ENCODE peak calls at places on chromosomes 4 and X, in four cellular contexts. L is psoas muscle; Y is CD8-positive, alpha-beta memory T cell; D is Karpas-422. X is an unnamed sample.

GRCh38 chr4:16897991-16898827 is at the start of gene LDB2:
- DNase-seq in L (peak; percentile 39), Y (no peak), D (no peak), X (peak; percentile 80)

GRCh38 chr4:28759064-28759463 is 1898.4 kb downstream of the STIM2 start:
- DNase-seq in L (no peak), Y (no peak), D (no peak), X (no peak)

GRCh38 chrX:318739-319578 is at the start of gene GTPBP6:
- DNase-seq in L (peak; percentile 100), Y (peak; percentile 99), D (peak; percentile 100), X (peak; percentile 100)

GRCh38 chr4:48436318-48436717 is 46.8 kb upstream of the SLC10A4 start:
- DNase-seq in L (no peak), Y (no peak), D (no peak), X (no peak)

GRCh38 chrX:2848806-2849420 is 20.2 kb downstream of the GYG2 start:
- DNase-seq in L (no peak), Y (no peak), D (no peak), X (no peak)

GRCh38 chr4:47690611-47691010 is 147.3 kb downstream of the CORIN start:
- DNase-seq in L (no peak), Y (no peak), D (no peak), X (no peak)

GRCh38 chr4:53023640-53024299 is 161.7 kb downstream of the RASL11B start:
- DNase-seq in L (no peak), Y (no peak), D (no peak), X (no peak)

GRCh38 chrX:44306336-44306735 is 37.1 kb downstream of the EFHC2 start:
- DNase-seq in L (no peak), Y (no peak), D (no peak), X (no peak)

GRCh38 chrX:110791206-110791605 is 4.4 kb downstream of the CHRDL1 start:
- DNase-seq in L (no peak), Y (no peak), D (no peak), X (no peak)

GRCh38 chr4:97432551-97432950 is 710.7 kb downstream of the STPG2 start:
- DNase-seq in L (no peak), Y (no peak), D (no peak), X (no peak)

GRCh38 chr4:125316391-125316780 is 1.6 kb downstream of the FAT4 start:
- DNase-seq in L (peak; percentile 35), Y (no peak), D (no peak), X (peak; percentile 62)

GRCh38 chrX:55486736-55487135 is 2.9 kb downstream of the USP51 start:
- DNase-seq in L (no peak), Y (no peak), D (no peak), X (no peak)

GRCh38 chrX:41491267-41492004 is 44.3 kb downstream of the NYX start:
- DNase-seq in L (peak; percentile 21), Y (no peak), D (no peak), X (no peak)

GRCh38 chr4:73439991-73440390 is 4.0 kb downstream of the AFP start:
- DNase-seq in L (no peak), Y (no peak), D (no peak), X (no peak)

GRCh38 chr4:54473077-54473545 is 184.6 kb upstream of the KIT start:
- DNase-seq in L (no peak), Y (no peak), D (no peak), X (no peak)

GRCh38 chr4:86950835-86951525 is 16.2 kb downstream of the AFF1 start:
- DNase-seq in L (no peak), Y (no peak), D (no peak), X (no peak)

GRCh38 chrX:79336869-79337815 is 30.0 kb downstream of the ITM2A start:
- DNase-seq in L (no peak), Y (peak; percentile 17), D (no peak), X (no peak)

GRCh38 chr4:151319490-151319889 is 5.9 kb downstream of the SH3D19 start:
- DNase-seq in L (no peak), Y (no peak), D (peak; percentile 19), X (no peak)

GRCh38 chr4:54213812-54214211 is 15.3 kb upstream of the PDGFRA start:
- DNase-seq in L (no peak), Y (no peak), D (no peak), X (no peak)

GRCh38 chrX:43481601-43482000 is 174.5 kb upstream of the MAOA start:
- DNase-seq in L (no peak), Y (no peak), D (no peak), X (no peak)

GRCh38 chrX:25003066-25003849 is 12.5 kb downstream of the ARX start:
- DNase-seq in L (no peak), Y (no peak), D (no peak), X (no peak)

GRCh38 chrX:135985123-135985973 is at the start of gene SLC9A6:
- DNase-seq in L (peak; percentile 73), Y (peak; percentile 64), D (peak; percentile 84), X (peak; percentile 82)

GRCh38 chrX:96791559-96791958 is 92.1 kb upstream of the RPA4 start:
- DNase-seq in L (no peak), Y (no peak), D (no peak), X (no peak)

GRCh38 chrX:47523713-47524166 is 37.3 kb upstream of the ARAF start:
- DNase-seq in L (no peak), Y (no peak), D (no peak), X (no peak)

GRCh38 chrX:42616981-42617380 is 161.0 kb downstream of the PPP1R2C start:
- DNase-seq in L (no peak), Y (no peak), D (no peak), X (no peak)

GRCh38 chr4:140944539-140944938 is 188.4 kb upstream of the TBC1D9 start:
- DNase-seq in L (no peak), Y (no peak), D (no peak), X (no peak)

GRCh38 chrX:96721398-96721797 is 36.8 kb downstream of the DIAPH2 start:
- DNase-seq in L (no peak), Y (no peak), D (no peak), X (no peak)

GRCh38 chrX:34631826-34632225 is 25.3 kb downstream of the TMEM47 start:
- DNase-seq in L (no peak), Y (no peak), D (no peak), X (no peak)

GRCh38 chr4:137390707-137391106 is 141.6 kb downstream of the PCDH18 start:
- DNase-seq in L (no peak), Y (no peak), D (no peak), X (no peak)

DNA sequence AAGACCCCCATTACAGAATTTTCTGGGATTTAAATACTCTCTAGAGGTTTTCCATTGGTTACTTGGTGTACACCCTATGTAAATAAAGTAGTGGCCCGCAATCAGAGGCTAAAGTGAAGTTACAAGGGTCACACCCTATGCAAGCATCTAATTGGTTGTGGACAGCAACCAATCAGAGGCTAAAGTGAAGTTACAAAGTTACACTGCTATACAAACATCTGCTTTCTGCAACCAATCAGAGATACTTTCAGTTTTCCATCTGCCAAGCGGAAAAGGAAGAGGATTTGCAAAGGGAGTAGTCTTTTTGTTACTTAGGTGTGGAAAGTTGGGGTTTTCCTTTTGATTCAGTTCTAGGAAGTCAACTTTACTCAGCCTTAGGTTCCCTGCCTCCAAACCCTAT is 2.0 kb upstream of the ATRX start:
- DNase-seq in L (no peak), Y (peak; percentile 59), D (no peak), X (no peak)
- H3K4me3 ChIP-seq in L (peak overlapping the region; percentile 20), Y (peak overlapping the region; percentile 65), D (no peak overlapping the region), X (no peak overlapping the region)

DNA sequence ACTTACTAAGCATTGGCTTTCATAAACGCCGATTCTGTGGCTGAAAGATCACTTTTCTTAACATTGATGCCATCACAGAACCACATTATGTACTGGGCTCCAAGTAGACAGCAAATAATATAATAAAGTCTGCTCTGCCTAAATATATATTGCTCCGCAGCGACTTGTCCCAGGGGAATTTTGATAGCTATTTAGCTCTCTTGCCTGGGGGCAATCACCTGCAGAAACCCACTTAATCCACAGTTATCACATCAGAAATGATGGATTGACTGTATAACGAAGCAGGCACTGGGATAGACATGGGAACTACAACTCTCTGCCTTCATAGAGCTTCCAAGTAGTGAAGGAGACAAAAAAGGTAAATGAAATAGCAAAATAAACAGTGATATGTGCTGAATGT is 48.0 kb upstream of the MYOZ2 start:
- DNase-seq in L (no peak), Y (no peak), D (no peak), X (no peak)
- H3K27ac ChIP-seq in L (no peak overlapping the region), Y (no peak overlapping the region), D (no peak overlapping the region), X (no peak overlapping the region)

GRCh38 chr4:70829015-70829414 is 10.7 kb downstream of the GRSF1 start:
- DNase-seq in L (no peak), Y (no peak), D (no peak), X (no peak)

GRCh38 chr4:70830054-70830453 is 9.6 kb downstream of the GRSF1 start:
- DNase-seq in L (no peak), Y (no peak), D (no peak), X (no peak)

GRCh38 chr4:70833701-70834100 is 6.0 kb downstream of the GRSF1 start:
- DNase-seq in L (no peak), Y (no peak), D (no peak), X (no peak)

GRCh38 chr4:70831293-70831692 is 8.4 kb downstream of the GRSF1 start:
- DNase-seq in L (no peak), Y (no peak), D (no peak), X (no peak)

DNA sequence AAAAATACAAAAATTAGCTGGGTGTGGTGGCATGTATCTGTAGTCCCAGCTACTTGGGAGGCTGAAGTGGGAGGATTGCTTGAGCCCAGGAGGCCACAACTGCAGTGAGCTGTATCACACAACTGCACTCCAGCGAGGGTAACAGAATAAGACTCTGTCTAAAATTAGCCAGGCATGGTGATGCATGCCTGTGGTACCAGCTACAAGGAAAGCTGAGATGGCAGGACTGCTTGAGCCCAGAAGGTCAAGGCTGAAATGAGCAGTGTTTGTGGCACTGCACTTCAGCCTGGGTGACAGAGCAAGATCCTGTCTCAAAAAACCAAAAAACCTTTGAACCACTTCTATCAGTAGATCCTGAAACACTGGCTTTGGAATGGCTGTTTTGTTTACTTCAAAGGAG is 10.2 kb downstream of the GRSF1 start:
- DNase-seq in L (no peak), Y (no peak), D (no peak), X (no peak)
- H3K36me3 ChIP-seq in L (peaks cover 20% of the 10 kb centered on the region), Y (peaks cover 40% of the 10 kb centered on the region), D (peaks cover 52% of the 10 kb centered on the region), X (peaks cover 6% of the 10 kb centered on the region)

DNA sequence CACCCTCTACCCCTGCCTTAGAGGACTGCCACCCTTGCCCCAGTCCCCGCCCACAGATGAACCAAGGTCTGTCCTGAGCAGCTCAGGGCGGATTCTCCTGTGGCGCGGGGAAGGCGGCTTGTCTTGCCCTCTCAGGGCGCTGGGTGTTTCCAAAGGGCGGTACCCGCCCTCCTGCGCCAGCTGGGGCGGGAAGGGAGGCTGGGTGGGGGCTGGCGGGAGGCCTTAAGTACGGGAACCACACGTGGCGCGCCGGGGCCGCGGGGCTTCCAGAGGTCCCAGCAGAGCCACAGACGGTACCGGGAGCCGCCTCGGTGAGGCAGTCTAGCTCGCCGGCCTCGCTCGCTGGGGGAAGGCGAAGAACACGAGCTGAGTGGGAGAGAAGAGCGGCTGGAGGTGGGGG is 361.1 kb downstream of the MID1IP1 start:
- DNase-seq in L (peak; percentile 33), Y (peak; percentile 24), D (no peak), X (peak; percentile 79)
- H3K4me3 ChIP-seq in L (peak overlapping the region; percentile 22), Y (no peak overlapping the region), D (no peak overlapping the region), X (no peak overlapping the region)

GRCh38 chr4:8273450-8273849 is 3.9 kb downstream of the HTRA3 start:
- DNase-seq in L (no peak), Y (no peak), D (no peak), X (no peak)

GRCh38 chr4:8272472-8273428 is 3.2 kb downstream of the HTRA3 start:
- DNase-seq in L (no peak), Y (no peak), D (no peak), X (no peak)

GRCh38 chr4:8270912-8271815 is 1.6 kb downstream of the HTRA3 start:
- DNase-seq in L (no peak), Y (no peak), D (no peak), X (no peak)

GRCh38 chr4:8270418-8270771 is 841 bp downstream of the HTRA3 start:
- DNase-seq in L (no peak), Y (no peak), D (no peak), X (no peak)

GRCh38 chr4:8271821-8272220 is 2.3 kb downstream of the HTRA3 start:
- DNase-seq in L (no peak), Y (no peak), D (no peak), X (no peak)
- H3K27ac ChIP-seq in L (no peak overlapping the region), Y (no peak overlapping the region), D (no peak overlapping the region), X (no peak overlapping the region)